ENCODE peak calls at places on chromosomes 13 and 19, in five cellular contexts. One of them, this sample, is unnamed.

GRCh38 chr13:50892162-50892944 is 17.2 kb upstream of the RNASEH2B start:
- DNase-seq in EH: no peak
- DNase-seq in GM04504: no peak
- DNase-seq in naive thymus-derived CD8-positive, alpha-beta T cell: no peak
- DNase-seq in T-helper 17 cell: peak; percentile 20
- DNase-seq in this sample: no peak

GRCh38 chr19:12065100-12065538 is 588 bp downstream of the ZNF844 start:
- DNase-seq in EH: peak; percentile 41
- DNase-seq in GM04504: no peak
- DNase-seq in naive thymus-derived CD8-positive, alpha-beta T cell: peak; percentile 68
- DNase-seq in T-helper 17 cell: no peak
- DNase-seq in this sample: no peak

GRCh38 chr13:111610879-111611278 is 290.4 kb downstream of the TEX29 start:
- DNase-seq in EH: no peak
- DNase-seq in GM04504: no peak
- DNase-seq in naive thymus-derived CD8-positive, alpha-beta T cell: no peak
- DNase-seq in T-helper 17 cell: no peak
- DNase-seq in this sample: no peak

GRCh38 chr13:113109151-113110047 is 3.8 kb downstream of the F7 start:
- DNase-seq in EH: no peak
- DNase-seq in GM04504: no peak
- DNase-seq in naive thymus-derived CD8-positive, alpha-beta T cell: peak; percentile 58
- DNase-seq in T-helper 17 cell: peak; percentile 6
- DNase-seq in this sample: no peak

GRCh38 chr19:8445488-8446001 is 770 bp downstream of the HNRNPM start:
- DNase-seq in EH: peak; percentile 54
- DNase-seq in GM04504: no peak
- DNase-seq in naive thymus-derived CD8-positive, alpha-beta T cell: peak; percentile 70
- DNase-seq in T-helper 17 cell: peak; percentile 40
- DNase-seq in this sample: peak; percentile 18

GRCh38 chr13:20391597-20392452 is 133.8 kb downstream of the CRYL1 start:
- DNase-seq in EH: no peak
- DNase-seq in GM04504: no peak
- DNase-seq in naive thymus-derived CD8-positive, alpha-beta T cell: no peak
- DNase-seq in T-helper 17 cell: no peak
- DNase-seq in this sample: no peak

GRCh38 chr19:38224014-38224862 is at the start of gene DPF1:
- DNase-seq in EH: peak; percentile 78
- DNase-seq in GM04504: peak; percentile 43
- DNase-seq in naive thymus-derived CD8-positive, alpha-beta T cell: no peak
- DNase-seq in T-helper 17 cell: peak; percentile 32
- DNase-seq in this sample: peak; percentile 15

GRCh38 chr13:75437582-75438318 is 44.2 kb downstream of the TBC1D4 start:
- DNase-seq in EH: peak; percentile 60
- DNase-seq in GM04504: no peak
- DNase-seq in naive thymus-derived CD8-positive, alpha-beta T cell: no peak
- DNase-seq in T-helper 17 cell: no peak
- DNase-seq in this sample: no peak

GRCh38 chr19:33947565-33947964 is 150.9 kb downstream of the KCTD15 start:
- DNase-seq in EH: peak; percentile 4
- DNase-seq in GM04504: no peak
- DNase-seq in naive thymus-derived CD8-positive, alpha-beta T cell: no peak
- DNase-seq in T-helper 17 cell: no peak
- DNase-seq in this sample: no peak

GRCh38 chr19:16470541-16470910 is 1.2 kb downstream of the EPS15L1 start:
- DNase-seq in EH: peak; percentile 53
- DNase-seq in GM04504: no peak
- DNase-seq in naive thymus-derived CD8-positive, alpha-beta T cell: no peak
- DNase-seq in T-helper 17 cell: no peak
- DNase-seq in this sample: no peak

GRCh38 chr19:45815501-45816216 is 551 bp upstream of the RSPH6A start:
- DNase-seq in EH: no peak
- DNase-seq in GM04504: no peak
- DNase-seq in naive thymus-derived CD8-positive, alpha-beta T cell: no peak
- DNase-seq in T-helper 17 cell: no peak
- DNase-seq in this sample: no peak

GRCh38 chr13:110826861-110827672 is 87.8 kb downstream of the ANKRD10 start:
- DNase-seq in EH: no peak
- DNase-seq in GM04504: no peak
- DNase-seq in naive thymus-derived CD8-positive, alpha-beta T cell: no peak
- DNase-seq in T-helper 17 cell: no peak
- DNase-seq in this sample: no peak

GRCh38 chr13:110630566-110631119 is 15.3 kb downstream of the NAXD start:
- DNase-seq in EH: no peak
- DNase-seq in GM04504: no peak
- DNase-seq in naive thymus-derived CD8-positive, alpha-beta T cell: no peak
- DNase-seq in T-helper 17 cell: no peak
- DNase-seq in this sample: no peak

This sample was measured in effector memory CD4-positive, alpha-beta T cell.